ENCODE peak calls at places on chromosomes 2 and 18, in four cellular contexts. One of them, this sample, is unnamed. For H3K27me3, the result is how much of the 10 kb centered on the place peaks cover.

GRCh38 chr2:10569460-10569859 is 120.3 kb downstream of the NOL10 start:
- DNase-seq in ascending aorta: no peak
- DNase-seq in HCT116: no peak
- DNase-seq in GM23338: no peak
- DNase-seq in this sample: no peak

GRCh38 chr2:128396500-128396891 is 77.8 kb upstream of the HS6ST1 start:
- DNase-seq in HCT116: no peak
- DNase-seq in GM23338: peak
- DNase-seq in ascending aorta: peak
- DNase-seq in this sample: no peak

GRCh38 chr2:239523944-239524310 is 123.1 kb upstream of the HDAC4 start:
- DNase-seq in ascending aorta: no peak
- DNase-seq in GM23338: no peak
- DNase-seq in HCT116: no peak
- DNase-seq in this sample: no peak

GRCh38 chr2:1833726-1834125 is 89.4 kb upstream of the PXDN start:
- DNase-seq in HCT116: no peak
- DNase-seq in GM23338: no peak
- DNase-seq in ascending aorta: no peak
- DNase-seq in this sample: no peak

GRCh38 chr18:78696698-78697435 is 282.8 kb upstream of the SALL3 start:
- DNase-seq in HCT116: no peak
- DNase-seq in GM23338: no peak
- DNase-seq in ascending aorta: no peak
- DNase-seq in this sample: no peak

GRCh38 chr2:118202707-118203303 is 114.5 kb downstream of the INSIG2 start:
- DNase-seq in HCT116: no peak
- DNase-seq in ascending aorta: no peak
- DNase-seq in GM23338: peak
- DNase-seq in this sample: no peak

GRCh38 chr2:158967731-158968395 is 577 bp upstream of the TANC1 start:
- DNase-seq in GM23338: peak
- DNase-seq in HCT116: no peak
- DNase-seq in ascending aorta: peak
- DNase-seq in this sample: peak

GRCh38 chr2:47402555-47402804 is 476 bp upstream of the MSH2 start:
- DNase-seq in ascending aorta: no peak
- DNase-seq in GM23338: no peak
- DNase-seq in HCT116: no peak
- DNase-seq in this sample: no peak

GRCh38 chr2:152236191-152236925 is 60.8 kb upstream of the STAM2 start:
- DNase-seq in HCT116: no peak
- DNase-seq in GM23338: no peak
- DNase-seq in ascending aorta: no peak
- DNase-seq in this sample: no peak

GRCh38 chr18:13878858-13879257 is 36.5 kb downstream of the MC2R start:
- DNase-seq in GM23338: peak
- DNase-seq in ascending aorta: no peak
- DNase-seq in HCT116: no peak
- DNase-seq in this sample: no peak

GRCh38 chr2:168738057-168738456 is 64.4 kb upstream of the NOSTRIN start:
- DNase-seq in HCT116: no peak
- DNase-seq in ascending aorta: no peak
- DNase-seq in GM23338: no peak
- DNase-seq in this sample: no peak

GRCh38 chr2:29731948-29732347 is 189.4 kb downstream of the ALK start:
- DNase-seq in GM23338: no peak
- DNase-seq in ascending aorta: no peak
- DNase-seq in HCT116: no peak
- DNase-seq in this sample: no peak

GRCh38 chr2:27212626-27213471 is 781 bp upstream of the SLC5A6 start:
- DNase-seq in ascending aorta: no peak
- DNase-seq in GM23338: peak
- DNase-seq in HCT116: no peak
- DNase-seq in this sample: no peak

GRCh38 chr18:26415631-26416030 is 132.7 kb downstream of the KCTD1 start:
- DNase-seq in GM23338: no peak
- DNase-seq in ascending aorta: no peak
- DNase-seq in HCT116: no peak
- DNase-seq in this sample: no peak

GRCh38 chr18:26415041-26415440 is 133.3 kb downstream of the KCTD1 start:
- DNase-seq in HCT116: no peak
- DNase-seq in GM23338: peak
- DNase-seq in ascending aorta: no peak
- DNase-seq in this sample: no peak

GRCh38 chr18:26418225-26418624 is 130.1 kb downstream of the KCTD1 start:
- DNase-seq in HCT116: no peak
- DNase-seq in ascending aorta: no peak
- DNase-seq in GM23338: no peak
- DNase-seq in this sample: no peak

GRCh38 chr18:26416652-26417150 is 131.7 kb downstream of the KCTD1 start:
- DNase-seq in ascending aorta: no peak
- DNase-seq in GM23338: no peak
- DNase-seq in HCT116: no peak
- DNase-seq in this sample: no peak

GRCh38 chr18:26417190-26417589 is 131.2 kb downstream of the KCTD1 start:
- DNase-seq in GM23338: no peak
- DNase-seq in HCT116: no peak
- DNase-seq in ascending aorta: no peak
- DNase-seq in this sample: no peak
- H3K27me3 ChIP-seq in GM23338: under half
- H3K27me3 ChIP-seq in HCT116: under half
- H3K27me3 ChIP-seq in ascending aorta: under half
- H3K27me3 ChIP-seq in this sample: under half

DNA sequence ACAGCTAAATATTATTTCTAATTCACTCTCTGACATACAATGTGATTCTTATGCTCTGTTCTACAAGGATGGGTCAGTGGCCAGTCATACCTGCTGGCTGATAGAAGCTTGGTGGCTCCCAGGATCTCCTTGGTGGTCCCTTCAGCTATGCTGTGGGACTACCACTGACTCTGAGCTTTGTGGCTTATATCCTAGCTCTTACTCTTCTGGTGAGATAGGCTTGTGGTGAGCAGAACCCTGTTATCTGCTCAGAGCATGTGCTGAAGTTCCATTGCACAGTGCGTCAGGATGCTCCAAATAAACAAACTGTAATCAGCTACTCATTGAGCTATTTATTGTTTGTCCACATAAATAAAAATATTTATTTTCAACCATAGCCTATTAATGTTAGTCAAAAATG is 51.7 kb downstream of the MFSD6 start:
- DNase-seq in ascending aorta: no peak
- DNase-seq in GM23338: no peak
- DNase-seq in HCT116: no peak
- DNase-seq in this sample: no peak
- H3K27ac ChIP-seq in ascending aorta: no peak
- H3K27ac ChIP-seq in GM23338: no peak
- H3K27ac ChIP-seq in HCT116: no peak
- H3K27ac ChIP-seq in this sample: peak

GRCh38 chr18:79798346-79798998 is 734 bp downstream of the KCNG2 start:
- DNase-seq in GM23338: peak
- DNase-seq in HCT116: no peak
- DNase-seq in ascending aorta: no peak
- DNase-seq in this sample: no peak

GRCh38 chr18:79795446-79795845 is 2.3 kb upstream of the KCNG2 start:
- DNase-seq in ascending aorta: no peak
- DNase-seq in HCT116: no peak
- DNase-seq in GM23338: no peak
- DNase-seq in this sample: no peak

GRCh38 chr18:79797518-79798345 is at the start of gene KCNG2:
- DNase-seq in GM23338: peak
- DNase-seq in HCT116: no peak
- DNase-seq in ascending aorta: no peak
- DNase-seq in this sample: no peak

GRCh38 chr18:79796016-79796415 is 1.7 kb upstream of the KCNG2 start:
- DNase-seq in ascending aorta: no peak
- DNase-seq in GM23338: no peak
- DNase-seq in HCT116: no peak
- DNase-seq in this sample: no peak

GRCh38 chr18:79796531-79797390 is 977 bp upstream of the KCNG2 start:
- DNase-seq in ascending aorta: no peak
- DNase-seq in GM23338: peak
- DNase-seq in HCT116: no peak
- DNase-seq in this sample: peak
- H3K27me3 ChIP-seq in ascending aorta: under half
- H3K27me3 ChIP-seq in GM23338: under half
- H3K27me3 ChIP-seq in HCT116: under half
- H3K27me3 ChIP-seq in this sample: half or more

DNA sequence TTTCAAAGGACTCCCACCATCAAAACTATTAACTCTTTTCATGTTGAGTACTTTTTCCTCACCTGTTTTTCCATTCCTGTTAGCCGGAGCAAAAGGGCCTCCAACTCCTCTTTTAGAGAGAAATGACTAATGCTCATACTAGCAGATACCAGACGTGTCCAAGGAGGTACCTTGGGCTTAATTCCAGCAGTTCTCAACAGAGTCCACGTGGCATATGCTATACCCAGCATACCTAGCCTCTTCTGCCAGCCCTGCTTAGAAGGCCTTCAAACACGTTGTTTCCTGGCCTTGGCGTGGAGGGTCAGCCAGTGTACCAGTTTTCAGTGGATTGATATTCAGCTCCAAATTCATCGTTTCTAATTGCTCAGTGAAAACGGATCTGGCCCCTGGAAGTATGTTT is 123.9 kb downstream of the MGAT5 start:
- DNase-seq in ascending aorta: no peak
- DNase-seq in HCT116: no peak
- DNase-seq in GM23338: no peak
- DNase-seq in this sample: no peak
- H3K27ac ChIP-seq in ascending aorta: no peak
- H3K27ac ChIP-seq in HCT116: no peak
- H3K27ac ChIP-seq in GM23338: no peak
- H3K27ac ChIP-seq in this sample: peak

GRCh38 chr2:215594766-215595165 is 158.9 kb upstream of the FN1 start:
- DNase-seq in ascending aorta: no peak
- DNase-seq in GM23338: no peak
- DNase-seq in HCT116: no peak
- DNase-seq in this sample: no peak
- H3K27me3 ChIP-seq in ascending aorta: under half
- H3K27me3 ChIP-seq in GM23338: under half
- H3K27me3 ChIP-seq in HCT116: under half
- H3K27me3 ChIP-seq in this sample: under half

GRCh38 chr2:188875104-188875503 is 99.1 kb upstream of the COL3A1 start:
- DNase-seq in ascending aorta: no peak
- DNase-seq in HCT116: no peak
- DNase-seq in GM23338: no peak
- DNase-seq in this sample: no peak
- H3K27ac ChIP-seq in ascending aorta: no peak
- H3K27ac ChIP-seq in HCT116: no peak
- H3K27ac ChIP-seq in GM23338: no peak
- H3K27ac ChIP-seq in this sample: no peak

DNA sequence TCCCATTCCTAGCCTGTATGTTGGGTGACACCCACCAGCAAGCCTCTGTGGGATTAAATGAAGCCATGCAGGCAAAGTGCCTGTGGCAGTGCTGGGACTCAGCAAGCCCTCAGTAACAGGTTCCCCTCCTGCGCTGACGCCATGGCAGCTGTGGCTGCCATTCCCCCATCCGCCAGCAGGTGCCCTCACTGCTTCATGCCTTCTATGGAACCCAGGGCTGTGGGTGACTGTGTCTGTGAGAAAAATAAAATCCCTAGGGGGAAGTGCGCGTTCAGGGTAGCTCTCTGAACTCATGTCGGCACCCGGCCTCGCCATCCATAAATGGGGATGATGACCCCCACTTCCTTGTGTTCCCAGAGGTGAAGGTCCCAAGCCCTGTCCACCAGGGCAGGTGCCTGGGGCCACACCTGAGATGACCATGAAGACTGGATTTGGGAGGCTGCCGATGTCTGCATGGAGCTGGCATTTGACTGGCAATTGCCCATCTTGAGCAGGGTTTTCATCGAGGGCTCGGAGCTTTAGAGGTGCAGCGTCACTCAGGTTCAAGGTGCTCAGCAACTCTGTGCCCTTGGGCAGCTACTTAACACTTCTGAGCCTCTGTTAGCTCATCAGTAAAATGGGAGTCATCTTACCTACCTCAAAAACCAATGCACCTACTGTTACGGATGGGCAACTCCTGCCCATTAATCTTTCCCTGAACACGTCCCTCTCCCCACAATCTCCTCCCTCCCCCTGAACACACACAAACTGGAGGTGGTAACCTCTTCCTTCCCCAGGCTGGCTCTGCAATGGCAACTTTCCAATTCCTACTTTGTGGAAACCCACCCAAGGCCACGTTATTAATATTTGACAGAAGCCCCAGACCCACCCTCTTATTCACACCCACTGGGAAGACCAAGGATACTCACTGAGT is 2.9 kb upstream of the MAL start:
- DNase-seq in GM23338: peak
- DNase-seq in HCT116: peak
- DNase-seq in ascending aorta: no peak
- DNase-seq in this sample: peak
- H3K27me3 ChIP-seq in GM23338: half or more
- H3K27me3 ChIP-seq in HCT116: under half
- H3K27me3 ChIP-seq in ascending aorta: under half
- H3K27me3 ChIP-seq in this sample: half or more

GRCh38 chr2:232203936-232204335 is 174.6 kb upstream of the ALPP start:
- DNase-seq in ascending aorta: no peak
- DNase-seq in GM23338: no peak
- DNase-seq in HCT116: no peak
- DNase-seq in this sample: no peak
- H3K27ac ChIP-seq in ascending aorta: no peak
- H3K27ac ChIP-seq in GM23338: no peak
- H3K27ac ChIP-seq in HCT116: no peak
- H3K27ac ChIP-seq in this sample: peak

DNA sequence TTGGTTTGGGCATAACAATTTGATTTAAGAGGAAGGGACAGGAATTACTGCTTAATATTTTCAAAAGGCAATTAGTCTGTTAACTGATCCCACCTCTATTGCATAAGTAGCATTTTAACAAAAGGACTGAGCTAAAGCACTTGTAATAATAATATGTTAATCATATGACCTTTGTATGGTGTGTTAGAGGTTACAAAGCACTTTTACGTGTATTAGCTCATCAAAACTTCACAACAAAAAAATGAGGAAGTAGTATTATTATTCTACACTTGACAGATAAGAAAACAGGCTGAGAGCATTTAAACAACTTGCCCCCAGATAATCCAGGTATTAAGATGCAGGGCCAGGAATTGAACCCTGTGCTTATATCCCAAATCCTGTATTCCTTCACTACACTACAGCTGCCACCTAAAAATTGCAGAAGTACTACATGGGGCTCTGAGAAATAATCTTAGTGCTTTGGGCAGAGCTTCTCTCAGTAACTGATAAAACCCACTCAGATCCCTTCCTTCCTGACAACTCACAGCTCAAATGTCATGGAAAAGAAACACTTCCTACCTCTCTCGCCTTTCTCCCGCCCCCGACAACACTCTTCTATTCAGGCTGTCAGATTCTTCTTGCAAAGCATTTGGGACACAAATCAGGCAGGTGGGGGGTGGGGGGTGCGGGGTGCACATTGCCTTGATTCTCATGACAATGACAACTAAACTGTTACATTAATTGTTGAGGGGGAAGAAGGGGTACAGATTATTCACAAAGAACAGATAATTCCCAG is 20.8 kb upstream of the KCTD1 start:
- DNase-seq in ascending aorta: no peak
- DNase-seq in HCT116: no peak
- DNase-seq in GM23338: no peak
- DNase-seq in this sample: no peak
- H3K27me3 ChIP-seq in ascending aorta: under half
- H3K27me3 ChIP-seq in HCT116: under half
- H3K27me3 ChIP-seq in GM23338: under half
- H3K27me3 ChIP-seq in this sample: under half